ENCODE peak calls at places on chromosomes 5 and 9, in four cellular contexts. B, E, U and G are unnamed samples.

GRCh38 chr5:133944263-133945230 is 23.9 kb downstream of the C5orf15 start:
- DNase-seq in E (no peak), U (peak), B (peak), G (no peak)

GRCh38 chr5:125560476-125561225 is 814.2 kb upstream of the ZNF608 start:
- DNase-seq in U (no peak), E (no peak), B (no peak), G (no peak)

GRCh38 chr5:139985733-139986132 is 57.4 kb downstream of the NRG2 start:
- DNase-seq in E (no peak), B (no peak), U (peak), G (no peak)

GRCh38 chr5:40716000-40716399 is 36.3 kb downstream of the PTGER4 start:
- DNase-seq in B (no peak), E (no peak), U (no peak), G (no peak)

GRCh38 chr5:173926359-173926758 is 38.2 kb downstream of the CPEB4 start:
- DNase-seq in B (peak), E (no peak), U (peak), G (no peak)

GRCh38 chr9:137640862-137641261 is 22.1 kb downstream of the EHMT1 start:
- DNase-seq in U (no peak), B (no peak), E (no peak), G (no peak)

GRCh38 chr5:34411470-34412346 is 244.4 kb upstream of the RAI14 start:
- DNase-seq in U (peak), B (no peak), E (no peak), G (no peak)

GRCh38 chr5:68911840-68912690 is 181.7 kb upstream of the SLC30A5 start:
- DNase-seq in B (no peak), U (peak), E (peak), G (no peak)

GRCh38 chr9:14778565-14778964 is 56.0 kb upstream of the CER1 start:
- DNase-seq in B (no peak), U (no peak), E (no peak), G (no peak)

GRCh38 chr9:101081641-101082040 is 53.1 kb downstream of the PLPPR1 start:
- DNase-seq in E (no peak), B (no peak), U (no peak), G (no peak)

GRCh38 chr5:113205323-113205722 is 228.7 kb downstream of the DCP2 start:
- DNase-seq in B (no peak), E (no peak), U (no peak), G (no peak)

GRCh38 chr9:76586555-76587314 is 127.8 kb downstream of the GCNT1 start:
- DNase-seq in E (no peak), B (no peak), U (no peak), G (no peak)

GRCh38 chr9:109906766-109907382 is 126.9 kb downstream of the PALM2AKAP2 start:
- DNase-seq in E (no peak), B (no peak), U (peak), G (no peak)

GRCh38 chr9:109905472-109905871 is 125.5 kb downstream of the PALM2AKAP2 start:
- DNase-seq in B (no peak), U (no peak), E (no peak), G (no peak)

GRCh38 chr9:109904666-109905065 is 124.7 kb downstream of the PALM2AKAP2 start:
- DNase-seq in E (no peak), B (no peak), U (peak), G (no peak)

GRCh38 chr9:109901191-109901590 is 121.2 kb downstream of the PALM2AKAP2 start:
- DNase-seq in E (no peak), B (no peak), U (peak), G (no peak)

DNA sequence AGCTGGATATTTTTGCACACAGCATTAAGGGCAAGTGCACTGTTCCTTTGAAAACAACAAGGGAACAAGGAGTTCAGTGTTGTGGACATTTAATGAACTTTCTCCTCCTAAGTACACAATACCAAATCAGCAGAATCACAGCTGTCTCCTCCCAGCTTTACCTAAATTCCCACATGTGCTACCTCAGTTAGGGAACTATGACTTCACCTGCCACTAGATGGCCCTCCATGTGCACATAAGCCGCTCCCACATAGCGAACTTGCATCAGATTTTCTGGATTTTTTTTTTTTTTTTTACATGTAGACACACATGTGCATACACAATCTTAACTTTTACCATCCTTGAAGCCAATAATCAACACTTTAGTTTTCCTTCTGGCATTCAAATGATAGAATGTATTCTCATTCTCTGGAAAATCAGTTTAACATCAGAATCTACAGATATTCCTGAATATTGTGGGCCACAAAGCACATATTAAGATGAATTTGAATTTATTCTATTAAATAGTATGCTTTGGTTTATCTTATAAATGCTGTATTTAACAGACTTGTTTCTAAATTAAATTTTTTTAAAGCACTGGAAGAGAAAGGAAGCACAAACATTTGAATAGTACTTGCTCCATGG is 123.6 kb downstream of the PALM2AKAP2 start:
- DNase-seq in U (peak), B (peak), E (peak), G (no peak)
- TF ChIP-seq CTCF in U (peak), B (peak), E (peak), G (peak)

GRCh38 chr9:79603222-79603925 is 31.6 kb downstream of the TLE4 start:
- DNase-seq in E (no peak), B (no peak), U (peak), G (no peak)
- TF ChIP-seq CTCF in E (no peak), B (no peak), U (no peak), G (no peak)

DNA sequence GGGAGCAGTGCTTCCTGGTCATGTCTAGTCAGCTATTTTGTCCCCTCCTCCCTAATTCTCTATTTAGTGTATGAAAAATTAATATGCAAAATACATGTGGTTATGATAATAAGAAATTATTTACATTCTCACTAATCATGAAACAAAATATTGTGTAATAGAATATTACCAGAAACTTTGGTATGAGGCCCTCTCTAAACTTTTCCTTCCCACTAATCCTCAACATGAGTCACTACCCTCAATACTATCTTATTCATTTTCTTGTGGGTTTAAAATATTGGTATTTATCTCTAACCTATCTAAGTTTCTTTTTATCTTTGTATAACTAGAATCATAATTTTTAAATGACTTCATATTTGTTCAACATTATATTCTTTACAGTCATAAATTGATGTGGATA is 545.9 kb upstream of the PTPRD start:
- DNase-seq in B (no peak), E (no peak), U (no peak), G (no peak)
- TF ChIP-seq CTCF in B (no peak), E (no peak), U (no peak), G (no peak)

DNA sequence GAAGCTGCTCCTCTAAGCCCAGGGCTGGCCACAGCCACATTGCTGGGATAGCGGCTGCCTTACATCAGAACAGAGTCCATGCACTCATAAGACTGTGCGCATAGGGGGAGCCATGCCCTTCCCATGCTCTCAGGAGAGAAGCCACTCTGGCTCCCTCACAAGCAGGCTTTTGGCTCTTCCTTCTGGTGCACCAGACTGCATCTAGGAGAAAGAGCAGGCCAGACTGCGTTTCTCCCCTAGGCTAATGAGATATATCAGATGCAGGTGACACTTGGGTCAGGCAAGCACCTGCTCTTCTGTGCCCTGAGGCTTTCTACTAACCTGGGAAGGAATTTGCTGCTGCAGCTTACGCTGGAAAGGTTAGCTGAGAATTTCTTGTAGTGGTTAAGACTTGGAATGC is 43.2 kb upstream of the BRINP1 start:
- DNase-seq in U (no peak), B (no peak), E (no peak), G (no peak)
- TF ChIP-seq CTCF in U (no peak), B (no peak), E (no peak), G (no peak)

GRCh38 chr5:160162910-160163309 is 43.7 kb upstream of the PWWP2A start:
- DNase-seq in B (no peak), E (no peak), U (no peak), G (no peak)

GRCh38 chr5:160159991-160160826 is 41.0 kb upstream of the PWWP2A start:
- DNase-seq in B (no peak), U (no peak), E (no peak), G (no peak)

GRCh38 chr5:160155017-160155725 is 35.9 kb upstream of the PWWP2A start:
- DNase-seq in U (no peak), E (no peak), B (no peak), G (no peak)

GRCh38 chr5:160161626-160162025 is 42.4 kb upstream of the PWWP2A start:
- DNase-seq in U (no peak), B (no peak), E (no peak), G (no peak)

DNA sequence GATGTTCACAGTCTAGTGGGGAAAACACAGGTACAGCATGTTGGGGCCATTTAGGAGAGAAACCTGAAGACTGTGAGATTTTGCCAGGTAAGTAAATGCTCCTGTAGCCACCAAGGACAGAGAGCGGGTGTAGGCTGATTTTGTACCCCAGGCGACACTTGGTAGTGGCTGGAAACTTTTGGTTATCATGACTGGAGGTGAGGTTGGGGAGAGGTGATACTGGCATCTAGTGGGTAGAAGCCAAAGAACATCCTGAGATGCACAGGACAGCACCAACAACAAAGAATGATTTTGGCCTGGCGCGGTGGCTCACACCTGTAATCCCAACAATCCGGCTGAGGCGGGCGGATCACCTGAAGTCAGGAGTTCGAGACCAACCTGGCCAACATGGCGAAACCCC is 38.8 kb upstream of the PWWP2A start:
- DNase-seq in U (no peak), B (no peak), E (no peak), G (no peak)
- TF ChIP-seq CTCF in U (no peak), B (no peak), E (no peak), G (no peak)

DNA sequence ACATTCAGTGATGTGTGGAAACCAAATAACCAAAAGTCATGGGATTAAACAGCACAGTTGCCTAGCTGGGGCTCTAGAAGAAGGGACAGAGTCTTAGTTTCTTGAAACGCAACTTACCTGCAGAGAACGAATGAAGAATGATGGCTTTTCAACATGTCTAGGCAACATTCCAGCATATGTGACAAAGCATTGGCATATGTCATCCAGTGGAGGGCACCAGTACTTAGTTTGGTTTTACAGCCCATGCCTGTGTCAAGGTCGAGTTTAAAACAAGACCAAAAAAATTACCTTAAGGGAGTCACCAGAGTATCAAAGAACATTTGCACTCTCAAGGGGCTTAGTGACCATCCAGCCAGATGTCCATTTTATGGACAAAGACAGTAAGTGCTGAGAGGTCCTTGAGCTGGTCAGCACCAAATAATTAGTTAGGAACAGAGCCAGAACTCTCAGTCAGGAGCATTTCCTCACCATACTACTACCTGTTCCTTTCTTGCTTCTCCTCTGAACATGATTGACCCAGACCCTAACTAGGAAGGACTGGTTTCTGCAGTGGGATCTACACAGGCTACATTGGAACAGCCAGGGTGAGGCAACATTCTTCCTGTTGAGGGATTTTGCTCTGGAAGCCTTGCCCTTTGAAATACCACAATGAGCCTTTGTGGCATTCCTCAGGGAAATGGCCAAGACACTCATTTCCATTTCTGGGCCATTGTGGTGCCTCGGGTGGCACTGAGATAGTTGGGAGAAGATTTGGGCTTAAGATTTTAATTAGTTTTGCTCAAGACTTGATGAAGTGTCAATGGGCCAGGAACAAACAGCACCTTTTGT is 75.4 kb upstream of the ANKH start:
- DNase-seq in U (peak), E (no peak), B (peak), G (no peak)
- TF ChIP-seq CTCF in U (peak), E (peak), B (peak), G (no peak)

DNA sequence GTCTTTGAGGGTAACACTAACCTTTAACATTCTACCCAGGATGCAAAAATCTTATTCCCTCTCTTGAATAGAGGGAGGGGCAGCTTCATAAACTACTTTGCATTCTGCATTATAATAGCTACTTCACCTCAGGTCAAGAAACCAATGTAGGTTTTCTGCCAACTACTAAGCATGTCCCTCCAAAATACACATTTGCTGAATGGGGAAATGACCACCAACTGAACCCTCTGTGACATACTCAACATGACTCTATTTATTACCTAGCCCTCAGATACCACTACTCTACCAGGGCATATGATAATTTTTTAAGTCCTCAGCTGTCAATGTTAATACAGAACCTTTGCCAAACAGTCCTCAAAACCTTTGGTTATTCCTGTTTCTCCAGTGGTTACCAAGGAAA is 477.7 kb upstream of the CD180 start:
- DNase-seq in U (no peak), B (no peak), E (no peak), G (no peak)
- TF ChIP-seq CTCF in U (no peak), B (no peak), E (no peak), G (no peak)

GRCh38 chr9:20307662-20308061 is 314.6 kb downstream of the MLLT3 start:
- DNase-seq in E (no peak), B (no peak), U (no peak), G (no peak)
- TF ChIP-seq CTCF in E (no peak), B (no peak), U (no peak), G (no peak)

DNA sequence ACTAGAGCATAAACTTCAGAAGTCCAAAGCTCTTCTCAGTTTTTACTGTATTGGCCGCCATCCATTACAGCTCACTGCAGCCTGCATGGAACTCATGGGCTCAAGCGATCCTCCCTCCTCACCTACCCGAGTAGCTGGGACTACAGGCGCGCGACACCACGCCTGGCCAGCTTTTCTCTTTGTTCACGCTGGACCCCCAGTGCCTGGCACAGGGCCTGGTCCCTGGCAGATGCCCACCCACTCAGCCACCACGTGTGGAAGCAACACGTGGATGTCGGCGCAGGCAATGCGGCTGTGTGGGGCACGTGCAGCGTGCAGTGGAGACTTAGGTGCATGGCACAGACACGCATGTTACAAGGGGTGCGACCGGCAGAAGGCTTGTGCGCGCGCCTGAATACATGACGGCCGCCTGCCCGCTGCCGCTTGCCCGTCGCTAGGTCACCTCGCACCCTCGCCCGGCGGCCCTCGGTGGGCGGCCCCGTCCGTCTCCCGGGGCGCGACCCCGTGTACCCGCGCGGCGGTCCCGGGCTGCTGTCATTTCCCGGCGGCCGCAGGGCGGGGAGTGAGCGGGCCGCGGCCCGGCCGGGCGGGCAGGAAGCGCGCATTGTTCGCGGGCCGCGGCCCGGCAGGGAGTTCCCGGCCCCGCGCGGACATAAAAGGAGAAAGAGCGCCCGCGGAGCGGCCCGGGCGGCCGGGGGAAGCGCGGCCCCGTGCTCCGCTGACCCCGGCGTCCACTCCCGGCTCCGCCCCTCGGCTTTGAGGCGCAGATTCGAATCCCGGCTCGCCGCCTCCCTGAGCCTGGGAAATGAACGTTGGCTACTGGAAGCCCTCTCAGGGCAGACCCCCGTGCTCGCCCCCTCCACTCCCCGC is 24.1 kb upstream of the PTGS1 start:
- DNase-seq in E (peak), U (no peak), B (peak), G (peak)
- TF ChIP-seq CTCF in E (no peak), U (no peak), B (no peak), G (no peak)